ENCODE peak calls at places on chromosomes 6 and 20, in five cellular contexts. B is body of pancreas, N is Peyer's patch, M is heart left ventricle, U is uterus. C is an unnamed sample.

GRCh38 chr6:474454-475185 is 83.1 kb downstream of the IRF4 start:
- DNase-seq in B (no peak), N (peak; percentile 93), M (no peak), U (no peak), C (no peak)

GRCh38 chr20:33211817-33212424 is 5.2 kb upstream of the BPIFA3 start:
- DNase-seq in B (peak; percentile 76), N (peak; percentile 48), M (no peak), U (no peak), C (no peak)

GRCh38 chr20:1422756-1423155 is 29.9 kb upstream of the FKBP1A start:
- DNase-seq in B (no peak), N (no peak), M (no peak), U (no peak), C (no peak)

GRCh38 chr20:41424546-41424945 is 57.9 kb upstream of the EMILIN3 start:
- DNase-seq in B (no peak), N (no peak), M (no peak), U (no peak), C (no peak)

GRCh38 chr6:28543671-28544131 is 18.0 kb downstream of the GPX5 start:
- DNase-seq in B (no peak), N (no peak), M (no peak), U (peak; percentile 13), C (no peak)

GRCh38 chr20:41573955-41574354 is 44.2 kb downstream of the CHD6 start:
- DNase-seq in B (no peak), N (no peak), M (no peak), U (no peak), C (no peak)

GRCh38 chr6:6505111-6505510 is 83.4 kb upstream of the LY86 start:
- DNase-seq in B (no peak), N (no peak), M (no peak), U (no peak), C (no peak)

GRCh38 chr6:35082046-35082732 is 59.0 kb downstream of the TCP11 start:
- DNase-seq in B (no peak), N (peak; percentile 41), M (peak; percentile 5), U (no peak), C (no peak)

GRCh38 chr20:63176035-63176434 is 39.9 kb downstream of the YTHDF1 start:
- DNase-seq in B (no peak), N (no peak), M (no peak), U (no peak), C (no peak)

GRCh38 chr6:34181903-34182302 is 36.0 kb upstream of the GRM4 start:
- DNase-seq in B (no peak), N (peak; percentile 39), M (no peak), U (no peak), C (no peak)

GRCh38 chr6:21808045-21808470 is 214.5 kb downstream of the SOX4 start:
- DNase-seq in B (no peak), N (no peak), M (peak; percentile 49), U (peak; percentile 57), C (no peak)

GRCh38 chr6:75424610-75425548 is 68.7 kb downstream of the FILIP1 start:
- DNase-seq in B (no peak), N (no peak), M (no peak), U (no peak), C (no peak)

GRCh38 chr6:31690231-31691077 is 9.6 kb upstream of the LY6G5C start:
- DNase-seq in B (no peak), N (peak; percentile 75), M (no peak), U (no peak), C (no peak)

GRCh38 chr20:63560856-63561609 is 7.1 kb downstream of the FNDC11 start:
- DNase-seq in B (no peak), N (no peak), M (no peak), U (no peak), C (no peak)

GRCh38 chr6:56266011-56266410 is 18.6 kb upstream of the COL21A1 start:
- DNase-seq in B (no peak), N (no peak), M (no peak), U (no peak), C (no peak)

GRCh38 chr20:44176833-44177533 is 10.0 kb downstream of the JPH2 start:
- DNase-seq in B (no peak), N (no peak), M (peak; percentile 55), U (no peak), C (peak; percentile 92)

GRCh38 chr6:124869412-124869811 is 92.8 kb upstream of the RNF217 start:
- DNase-seq in B (no peak), N (no peak), M (no peak), U (no peak), C (no peak)

GRCh38 chr6:12170351-12171079 is 119.6 kb upstream of the EDN1 start:
- DNase-seq in B (no peak), N (no peak), M (no peak), U (no peak), C (peak; percentile 30)

GRCh38 chr6:74057326-74057725 is 361.3 kb downstream of the CD109 start:
- DNase-seq in B (no peak), N (no peak), M (no peak), U (no peak), C (no peak)

GRCh38 chr6:149012040-149012545 is 265.3 kb downstream of the UST start:
- DNase-seq in B (no peak), N (no peak), M (no peak), U (peak; percentile 52), C (no peak)

GRCh38 chr6:2557181-2557720 is 193.5 kb downstream of the MYLK4 start:
- DNase-seq in B (no peak), N (no peak), M (no peak), U (no peak), C (no peak)

GRCh38 chr6:136208783-136209182 is 41.3 kb downstream of the MTFR2 start:
- DNase-seq in B (no peak), N (no peak), M (no peak), U (no peak), C (no peak)
- H3K27ac ChIP-seq in B (no peak overlapping the region), N (no peak overlapping the region), M (no peak overlapping the region), U (no peak overlapping the region), C (no peak overlapping the region)

DNA sequence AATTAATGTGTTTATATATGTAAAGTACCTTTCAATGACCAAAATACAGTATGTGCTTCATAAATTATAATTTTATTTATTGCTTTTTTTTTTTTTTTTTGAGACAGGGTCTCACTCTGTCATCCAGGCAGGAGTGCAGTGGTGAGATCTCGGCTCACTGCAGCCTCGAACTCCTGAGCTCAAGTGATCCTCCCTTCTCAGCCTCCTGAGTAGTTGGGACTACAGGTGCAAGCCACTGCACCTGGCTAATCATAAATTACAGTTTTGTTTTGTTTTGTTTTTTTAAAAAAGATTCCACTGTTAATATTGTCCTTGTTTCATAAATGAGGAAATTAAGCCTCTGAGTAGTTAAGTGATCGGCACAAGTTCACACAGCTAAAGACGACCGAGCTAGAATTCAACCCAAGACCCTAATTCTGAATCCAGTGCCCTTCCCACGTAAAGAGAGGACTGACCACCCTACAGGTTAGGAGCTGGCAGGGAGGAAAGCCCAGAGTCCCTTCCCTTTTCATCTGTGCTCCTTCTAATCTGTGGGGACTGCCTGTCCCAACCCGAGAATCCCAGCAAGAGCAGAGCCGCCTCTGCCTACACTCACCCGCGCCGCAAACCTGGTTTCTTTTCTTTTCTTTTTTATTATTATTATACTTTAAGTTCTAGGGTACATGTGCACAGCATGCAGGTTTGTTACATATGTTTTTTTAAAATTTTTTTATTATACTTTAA is 8.5 kb upstream of the GDF5 start:
- DNase-seq in B (no peak), N (no peak), M (no peak), U (no peak), C (no peak)
- H3K4me3 ChIP-seq in B (no peak overlapping the region), N (no peak overlapping the region), M (peak overlapping the region; percentile 35), U (no peak overlapping the region), C (peak overlapping the region; percentile 53)

GRCh38 chr6:45377555-45378323 is at the start of gene SUPT3H:
- DNase-seq in B (peak; percentile 90), N (peak; percentile 95), M (peak; percentile 94), U (peak; percentile 93), C (peak; percentile 86)

GRCh38 chr6:45375449-45375848 is 2.3 kb downstream of the SUPT3H start:
- DNase-seq in B (no peak), N (no peak), M (no peak), U (no peak), C (no peak)

GRCh38 chr6:45377041-45377554 is 636 bp downstream of the SUPT3H start:
- DNase-seq in B (no peak), N (no peak), M (no peak), U (no peak), C (no peak)

GRCh38 chr6:45376310-45377040 is 1.3 kb downstream of the SUPT3H start:
- DNase-seq in B (no peak), N (no peak), M (no peak), U (no peak), C (no peak)

DNA sequence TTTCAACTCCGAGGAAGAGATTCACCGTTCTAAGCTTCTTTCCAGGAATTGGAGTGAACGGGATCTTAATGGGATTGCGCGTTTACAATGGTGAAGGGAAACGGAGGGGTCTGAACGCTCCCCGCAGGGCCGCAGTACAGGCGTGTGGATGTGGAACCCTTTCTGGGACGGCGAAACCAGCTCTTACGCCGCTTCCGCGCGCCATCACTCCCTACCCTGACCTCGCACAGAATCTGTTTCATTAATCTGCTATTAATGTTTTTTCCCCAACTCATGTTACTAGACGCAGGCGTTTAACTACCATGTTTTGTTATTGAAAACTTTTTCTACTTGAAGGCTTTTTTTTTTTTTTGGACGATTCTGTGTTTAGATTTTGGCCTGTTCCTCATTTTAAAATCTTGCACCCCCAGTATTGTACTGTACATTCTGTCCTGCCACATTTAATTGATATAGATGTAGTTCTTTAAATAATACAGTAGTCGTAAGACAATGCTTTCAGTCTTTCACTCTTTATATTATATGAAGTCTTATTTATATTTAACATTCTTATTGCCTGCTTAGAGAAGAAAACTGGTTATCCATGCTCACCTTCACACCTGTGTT is 691 bp upstream of the SUPT3H start:
- DNase-seq in B (no peak), N (peak; percentile 64), M (no peak), U (no peak), C (peak; percentile 6)
- TF ChIP-seq POLR2A in B (no peak), N (no peak), M (no peak), U (no peak), C (no peak)

GRCh38 chr6:134186355-134186754 is 131.6 kb downstream of the SGK1 start:
- DNase-seq in B (no peak), N (no peak), M (no peak), U (no peak), C (no peak)

GRCh38 chr6:134187154-134187553 is 130.8 kb downstream of the SGK1 start:
- DNase-seq in B (no peak), N (no peak), M (no peak), U (no peak), C (no peak)

GRCh38 chr6:134185277-134185676 is 132.6 kb downstream of the SGK1 start:
- DNase-seq in B (no peak), N (no peak), M (no peak), U (no peak), C (no peak)

GRCh38 chr6:134190883-134191282 is 127.0 kb downstream of the SGK1 start:
- DNase-seq in B (no peak), N (no peak), M (no peak), U (no peak), C (no peak)

GRCh38 chr6:134187751-134188150 is 130.2 kb downstream of the SGK1 start:
- DNase-seq in B (no peak), N (no peak), M (no peak), U (no peak), C (no peak)
- H3K27ac ChIP-seq in B (no peak overlapping the region), N (no peak overlapping the region), M (no peak overlapping the region), U (no peak overlapping the region), C (no peak overlapping the region)

GRCh38 chr6:44222486-44222986 is 859 bp upstream of the SLC29A1 start:
- DNase-seq in B (no peak), N (no peak), M (no peak), U (no peak), C (no peak)
- H3K4me3 ChIP-seq in B (no peak overlapping the region), N (peak overlapping the region; percentile 68), M (peak overlapping the region; percentile 63), U (peak overlapping the region; percentile 36), C (peak overlapping the region; percentile 61)

C was measured in gastrocnemius medialis.